ENCODE peak calls at places on chromosome 13, in nine cellular contexts. L is esophagus squamous epithelium, Y is esophagus muscularis mucosa, D is GM23338, V is body of pancreas, R is suprapubic skin, O is colonic mucosa, G is K562, A is hepatocyte. X is an unnamed sample. For H3K4me1 and H3K27me3, the result is how much of the 10 kb centered on the place peaks cover.

GRCh38 chr13:76711515-76712182 is 174.6 kb downstream of the KCTD12 start:
- DNase-seq in L (no peak), Y (no peak), D (no peak), V (no peak), R (no peak), O (no peak), G (no peak), A (peak), X (no peak)

GRCh38 chr13:74193391-74193790 is 59.2 kb upstream of the KLF12 start:
- DNase-seq in L (no peak), Y (no peak), D (no peak), V (no peak), R (no peak), O (no peak), G (no peak), A (no peak), X (no peak)

GRCh38 chr13:49958321-49958720 is 22.2 kb upstream of the SPRYD7 start:
- DNase-seq in L (no peak), Y (no peak), D (no peak), V (no peak), R (no peak), O (no peak), G (no peak), A (no peak), X (no peak)

GRCh38 chr13:86810385-86810784 is 860.8 kb upstream of the SLITRK5 start:
- DNase-seq in L (no peak), Y (no peak), D (no peak), V (no peak), R (no peak), O (no peak), G (no peak), A (no peak), X (no peak)

GRCh38 chr13:110641055-110642015 is 26.0 kb downstream of the NAXD start:
- DNase-seq in L (no peak), Y (no peak), D (no peak), V (no peak), R (peak), O (no peak), G (no peak), A (no peak), X (no peak)

GRCh38 chr13:22758245-22758644 is 422.5 kb upstream of the SGCG start:
- DNase-seq in L (no peak), Y (no peak), D (peak), V (no peak), R (no peak), O (no peak), G (no peak), A (no peak), X (no peak)

GRCh38 chr13:114021464-114022308 is 47.8 kb upstream of the C13orf46 start:
- DNase-seq in L (no peak), Y (no peak), D (no peak), V (no peak), R (no peak), O (no peak), G (no peak), A (no peak), X (no peak)

GRCh38 chr13:107117327-107118012 is 549.5 kb upstream of the ARGLU1 start:
- DNase-seq in L (no peak), Y (no peak), D (no peak), V (no peak), R (no peak), O (no peak), G (no peak), A (no peak), X (no peak)

GRCh38 chr13:48233886-48234488 is 981 bp downstream of the ITM2B start:
- DNase-seq in L (no peak), Y (no peak), D (peak), V (no peak), R (no peak), O (no peak), G (no peak), A (peak), X (no peak)

GRCh38 chr13:113951246-113951999 is 22.5 kb downstream of the C13orf46 start:
- DNase-seq in L (peak), Y (peak), D (peak), V (peak), R (peak), O (peak), G (peak), A (peak), X (peak)

GRCh38 chr13:95485518-95486144 is 66.9 kb upstream of the CLDN10 start:
- DNase-seq in L (no peak), Y (no peak), D (no peak), V (no peak), R (no peak), O (no peak), G (no peak), A (no peak), X (no peak)

GRCh38 chr13:85543144-85543543 is 256.1 kb downstream of the SLITRK6 start:
- DNase-seq in L (no peak), Y (no peak), D (no peak), V (no peak), R (no peak), O (no peak), G (no peak), A (no peak), X (no peak)

GRCh38 chr13:22940090-22940710 is 240.6 kb upstream of the SGCG start:
- DNase-seq in L (no peak), Y (no peak), D (no peak), V (no peak), R (peak), O (no peak), G (no peak), A (no peak), X (no peak)

GRCh38 chr13:85528578-85529215 is 270.5 kb downstream of the SLITRK6 start:
- DNase-seq in L (no peak), Y (no peak), D (no peak), V (no peak), R (no peak), O (no peak), G (no peak), A (no peak), X (no peak)

GRCh38 chr13:44283598-44283997 is 90.0 kb upstream of the SERP2 start:
- DNase-seq in L (no peak), Y (no peak), D (peak), V (no peak), R (no peak), O (no peak), G (no peak), A (no peak), X (no peak)

GRCh38 chr13:110506859-110507566 is 54.5 kb downstream of the RAB20 start:
- DNase-seq in L (no peak), Y (no peak), D (no peak), V (peak), R (no peak), O (peak), G (peak), A (peak), X (peak)

GRCh38 chr13:26810095-26810494 is 49.5 kb upstream of the GPR12 start:
- DNase-seq in L (no peak), Y (no peak), D (no peak), V (no peak), R (no peak), O (no peak), G (no peak), A (no peak), X (no peak)

GRCh38 chr13:101792189-101792588 is 339.7 kb downstream of the ITGBL1 start:
- DNase-seq in L (no peak), Y (no peak), D (no peak), V (no peak), R (no peak), O (no peak), G (no peak), A (no peak), X (no peak)

DNA sequence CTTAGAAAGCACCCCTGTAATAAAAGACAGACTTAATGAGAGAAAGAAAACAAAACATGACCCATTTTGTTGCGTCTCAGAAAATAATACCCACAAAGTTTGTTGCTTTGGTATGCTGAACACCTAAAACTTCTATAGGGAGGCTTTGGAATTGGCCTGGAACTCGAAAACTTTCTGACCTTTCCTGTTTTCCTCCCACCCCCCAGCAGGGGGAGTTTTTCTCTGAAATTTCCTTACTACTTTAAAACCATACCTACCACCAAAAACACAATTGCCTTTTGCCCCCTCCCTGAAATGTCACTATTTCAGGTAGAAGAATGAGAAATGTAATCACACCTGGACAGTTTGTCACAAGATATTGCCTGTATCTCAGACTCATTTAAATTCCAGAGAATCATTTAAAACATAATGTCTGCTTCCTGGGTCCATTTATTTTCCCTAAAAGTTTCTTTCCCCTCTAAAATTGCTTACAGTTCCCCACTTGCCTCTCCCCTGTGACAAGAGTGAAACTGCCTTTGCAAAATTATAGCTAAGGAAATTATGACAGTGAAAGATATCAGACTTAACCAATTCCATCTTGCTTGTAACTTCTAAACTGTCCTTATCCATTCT is 2700.2 kb downstream of the PCDH9 start:
- DNase-seq in L (no peak), Y (no peak), D (peak), V (no peak), R (no peak), O (no peak), G (peak), A (peak), X (no peak)
- TF ChIP-seq CTCF in L (peak), Y (peak), D (peak), V (peak), R (no peak), O (no peak), G (peak), A (peak), X (no peak)

GRCh38 chr13:32262165-32262564 is 53.0 kb downstream of the ZAR1L start:
- DNase-seq in L (no peak), Y (no peak), D (no peak), V (no peak), R (no peak), O (no peak), G (no peak), A (no peak), X (no peak)
- H3K4me1 ChIP-seq in L (under half), Y (half or more), D (under half), V (under half), R (under half), O (under half), G (under half), A (under half), X (under half)

GRCh38 chr13:99985886-99986527 is 4.4 kb downstream of the ZIC2 start:
- DNase-seq in L (no peak), Y (peak), D (no peak), V (no peak), R (no peak), O (no peak), G (no peak), A (no peak), X (no peak)
- H3K27me3 ChIP-seq in L (half or more), Y (half or more), D (half or more), V (under half), R (half or more), O (half or more), G (under half), A (half or more), X (under half)

DNA sequence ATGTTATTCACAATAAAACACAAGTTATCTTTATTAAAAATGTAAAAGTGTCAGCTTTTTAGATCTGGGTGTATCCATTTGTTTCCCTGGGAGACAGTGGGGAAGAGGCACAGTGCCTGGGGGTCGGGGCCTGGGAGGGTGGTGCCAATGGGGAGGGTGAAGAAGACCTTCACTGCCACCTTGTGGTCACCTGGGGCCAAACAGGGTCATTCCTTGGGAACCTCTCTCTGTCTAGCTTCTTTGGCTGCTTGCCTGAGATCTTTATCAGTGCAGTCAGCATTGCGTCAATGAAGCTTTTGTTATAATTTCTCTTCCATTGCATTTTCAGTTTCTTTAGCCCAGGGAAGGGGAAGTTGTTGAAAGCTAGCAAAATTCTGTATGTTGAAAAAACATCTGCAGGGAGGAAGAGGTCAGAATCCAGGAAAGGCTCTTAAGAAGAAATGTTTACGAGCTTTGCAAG is 39.1 kb downstream of the PCDH8 start:
- DNase-seq in L (no peak), Y (no peak), D (peak), V (peak), R (no peak), O (peak), G (peak), A (peak), X (peak)
- TF ChIP-seq CTCF in L (no peak), Y (peak), D (peak), V (peak), R (no peak), O (peak), G (peak), A (peak), X (no peak)

GRCh38 chr13:112699318-112699918 is 9.6 kb downstream of the ATP11A start:
- DNase-seq in L (no peak), Y (no peak), D (no peak), V (no peak), R (no peak), O (no peak), G (no peak), A (no peak), X (no peak)

GRCh38 chr13:112696001-112696868 is 6.4 kb downstream of the ATP11A start:
- DNase-seq in L (no peak), Y (no peak), D (no peak), V (no peak), R (no peak), O (no peak), G (no peak), A (no peak), X (no peak)

GRCh38 chr13:112697756-112698655 is 8.2 kb downstream of the ATP11A start:
- DNase-seq in L (no peak), Y (no peak), D (no peak), V (no peak), R (no peak), O (no peak), G (no peak), A (no peak), X (no peak)

GRCh38 chr13:112693831-112694497 is 4.1 kb downstream of the ATP11A start:
- DNase-seq in L (no peak), Y (no peak), D (no peak), V (no peak), R (no peak), O (no peak), G (no peak), A (no peak), X (peak)

DNA sequence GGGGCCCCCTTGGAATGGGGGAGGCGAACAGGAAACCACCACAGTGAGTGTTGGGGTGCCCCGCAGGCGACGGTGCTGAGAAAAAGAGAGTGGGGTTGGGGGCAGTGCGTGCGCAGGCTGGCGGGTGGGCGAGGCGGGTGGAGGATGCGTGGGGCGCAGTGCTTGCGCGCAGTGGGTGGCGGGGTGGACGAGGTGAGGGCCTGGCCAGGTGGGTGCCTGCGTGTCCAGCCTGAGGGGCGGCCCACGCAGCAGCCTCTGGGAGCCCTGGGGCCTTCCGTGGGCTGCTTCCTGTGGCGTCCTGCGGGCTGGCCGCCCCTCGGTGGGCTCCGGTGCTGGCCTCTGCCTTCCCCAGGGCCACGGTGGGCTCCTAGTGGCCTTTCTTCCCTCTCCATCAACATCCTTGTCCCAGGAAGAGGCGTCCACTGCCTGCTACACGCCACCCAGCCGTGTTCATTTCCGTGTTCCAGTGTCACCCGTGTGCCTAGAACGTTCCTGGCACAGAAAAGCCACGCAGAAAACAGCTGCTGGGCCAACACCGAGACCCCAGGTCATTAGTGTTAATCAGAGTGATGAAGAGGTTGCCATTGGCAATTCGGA is 7.1 kb downstream of the ATP11A start:
- DNase-seq in L (no peak), Y (no peak), D (no peak), V (no peak), R (no peak), O (no peak), G (no peak), A (no peak), X (no peak)
- H3K4me1 ChIP-seq in L (under half), Y (under half), D (under half), V (under half), R (under half), O (under half), G (under half), A (under half), X (under half)

GRCh38 chr13:27810461-27810860 is 18.2 kb downstream of the GSX1 start:
- DNase-seq in L (no peak), Y (no peak), D (no peak), V (no peak), R (no peak), O (no peak), G (no peak), A (no peak), X (no peak)
- H3K27me3 ChIP-seq in L (under half), Y (under half), D (half or more), V (under half), R (half or more), O (under half), G (under half), A (half or more), X (under half)

DNA sequence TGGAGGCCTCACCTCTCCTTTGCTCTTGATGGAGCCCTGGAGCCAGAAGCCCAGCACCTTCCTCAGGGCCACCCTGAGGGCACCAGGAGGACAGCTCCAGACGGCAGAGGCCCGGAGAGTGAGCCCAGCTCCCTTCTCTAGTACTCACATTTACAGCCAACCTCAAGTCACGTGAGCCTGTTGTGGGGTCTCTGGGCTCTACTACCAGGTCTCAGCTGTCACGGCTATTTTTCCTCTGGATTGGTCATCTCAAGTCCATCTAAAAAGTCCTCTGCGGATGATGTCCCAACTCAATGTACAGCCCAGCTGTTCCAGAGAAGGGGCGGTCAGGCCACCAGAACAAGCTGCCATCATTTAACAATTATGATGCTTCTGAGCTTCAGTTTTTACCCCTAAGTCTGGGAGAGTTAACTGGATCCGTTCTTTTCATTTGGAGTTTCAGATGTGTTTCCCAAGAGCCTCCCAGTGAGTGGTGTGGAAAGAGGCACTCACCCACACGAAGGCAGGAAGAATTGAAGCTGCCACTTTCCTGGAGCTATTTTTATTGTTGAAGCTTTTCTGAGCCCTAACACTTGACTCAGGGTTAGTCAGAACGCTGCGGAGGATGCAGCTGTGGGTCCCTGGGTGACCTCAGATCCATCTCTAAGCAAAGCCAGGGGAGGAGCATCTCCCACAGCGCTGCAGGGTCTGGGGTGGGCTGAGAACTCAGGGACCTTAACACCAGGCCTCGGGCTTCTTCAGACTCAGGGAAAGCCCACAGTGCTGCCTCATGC is 143.5 kb upstream of the UBL3 start:
- DNase-seq in L (no peak), Y (peak), D (no peak), V (no peak), R (no peak), O (no peak), G (no peak), A (no peak), X (no peak)
- TF ChIP-seq CTCF in L (no peak), Y (no peak), D (no peak), V (no peak), R (no peak), O (no peak), G (no peak), A (no peak), X (no peak)

GRCh38 chr13:30742896-30743295 is 7.6 kb downstream of the ALOX5AP start:
- DNase-seq in L (no peak), Y (no peak), D (no peak), V (no peak), R (no peak), O (no peak), G (no peak), A (no peak), X (no peak)
- H3K4me1 ChIP-seq in L (half or more), Y (under half), D (under half), V (under half), R (under half), O (under half), G (under half), A (under half), X (under half)

DNA sequence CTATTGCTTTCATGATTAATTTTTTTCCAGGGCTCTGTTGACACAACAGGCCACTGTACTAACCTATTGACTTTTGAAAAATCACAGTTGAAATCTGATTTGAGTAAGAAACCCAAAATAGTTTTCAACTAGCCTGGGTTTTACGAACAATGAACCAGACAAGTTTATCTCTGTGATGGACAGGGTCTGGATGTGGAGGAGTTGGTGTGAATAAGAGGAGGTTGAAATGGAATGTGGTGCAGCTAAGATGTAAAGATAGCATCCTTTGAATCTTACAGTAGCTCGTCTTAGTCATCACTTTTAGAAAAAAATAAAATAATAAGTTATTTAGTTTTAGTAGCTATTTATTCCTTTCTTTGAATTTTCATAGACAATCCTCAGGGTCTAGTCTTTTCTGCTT is 8.3 kb upstream of the OXGR1 start:
- DNase-seq in L (no peak), Y (no peak), D (no peak), V (no peak), R (no peak), O (no peak), G (no peak), A (no peak), X (no peak)
- H3K27me3 ChIP-seq in L (under half), Y (under half), D (half or more), V (under half), R (under half), O (under half), G (under half), A (under half), X (under half)

X was measured in lung.